ENCODE peak calls at places on chromosome 20, in seven cellular contexts. G is HCT116, S is IMR-90, N is brain microvascular endothelial cell, R is kidney, P is Panc1, F is astrocyte of the spinal cord. D is an unnamed sample.

GRCh38 chr20:33415948-33416347 is 14.6 kb upstream of the CDK5RAP1 start:
- DNase-seq in S (peak), P (no peak), G (no peak), N (no peak), R (peak), F (peak), D (no peak)

GRCh38 chr20:11686900-11687543 is 230.7 kb upstream of the BTBD3 start:
- DNase-seq in F (peak), G (no peak), S (peak), R (peak), N (peak), P (no peak), D (no peak)

GRCh38 chr20:3161316-3162079 is 1.8 kb upstream of the FASTKD5 start:
- DNase-seq in F (no peak), G (no peak), N (no peak), S (no peak), P (no peak), R (no peak), D (no peak)

GRCh38 chr20:56391037-56391436 is 978 bp downstream of the AURKA start:
- DNase-seq in S (no peak), G (no peak), P (no peak), R (no peak), F (no peak), N (no peak), D (no peak)

GRCh38 chr20:50850721-50851286 is 55.9 kb downstream of the BCAS4 start:
- DNase-seq in P (no peak), N (no peak), S (no peak), R (no peak), G (no peak), F (no peak), D (no peak)

GRCh38 chr20:6075428-6076219 is 21.8 kb upstream of the LRRN4 start:
- DNase-seq in S (no peak), R (peak), G (no peak), N (no peak), F (peak), P (no peak), D (no peak)

GRCh38 chr20:13684566-13685222 is 46.0 kb upstream of the TASP1 start:
- DNase-seq in R (no peak), P (no peak), S (no peak), G (no peak), F (no peak), N (no peak), D (peak)

GRCh38 chr20:3704085-3704484 is 8.3 kb downstream of the SIGLEC1 start:
- DNase-seq in R (peak), F (no peak), G (no peak), S (no peak), P (no peak), N (no peak), D (no peak)

GRCh38 chr20:13111249-13111911 is 102.6 kb downstream of the SPTLC3 start:
- DNase-seq in N (no peak), S (no peak), P (no peak), R (no peak), G (no peak), F (no peak), D (no peak)

GRCh38 chr20:46758929-46759669 is 49.6 kb downstream of the SLC2A10 start:
- DNase-seq in G (no peak), R (no peak), N (no peak), S (no peak), P (no peak), F (no peak), D (no peak)

GRCh38 chr20:8602389-8603116 is 466.3 kb upstream of the PLCB4 start:
- DNase-seq in R (no peak), F (peak), S (peak), P (no peak), N (no peak), G (no peak), D (no peak)

GRCh38 chr20:59818911-59819310 is 114.5 kb downstream of the SYCP2 start:
- DNase-seq in F (no peak), N (no peak), G (no peak), R (no peak), S (no peak), P (no peak), D (no peak)

GRCh38 chr20:38066969-38067716 is 33.6 kb downstream of the RPRD1B start:
- DNase-seq in G (no peak), R (no peak), P (no peak), S (no peak), N (no peak), F (no peak), D (no peak)

GRCh38 chr20:1001981-1002681 is at the start of gene RSPO4:
- DNase-seq in R (no peak), N (no peak), P (no peak), F (no peak), G (no peak), S (no peak), D (no peak)

GRCh38 chr20:20630551-20630950 is 81.9 kb downstream of the RALGAPA2 start:
- DNase-seq in N (no peak), G (no peak), S (no peak), P (no peak), F (no peak), R (no peak), D (no peak)

GRCh38 chr20:20637998-20638397 is 74.4 kb downstream of the RALGAPA2 start:
- DNase-seq in P (no peak), S (no peak), G (no peak), R (no peak), F (no peak), N (no peak), D (no peak)

GRCh38 chr20:20632644-20633043 is 79.8 kb downstream of the RALGAPA2 start:
- DNase-seq in P (no peak), F (no peak), G (no peak), R (no peak), S (no peak), N (no peak), D (no peak)

GRCh38 chr20:20638877-20639276 is 73.6 kb downstream of the RALGAPA2 start:
- DNase-seq in N (no peak), F (no peak), P (no peak), S (no peak), G (no peak), R (no peak), D (no peak)

GRCh38 chr20:20635006-20635405 is 77.4 kb downstream of the RALGAPA2 start:
- DNase-seq in F (no peak), S (no peak), P (no peak), R (no peak), N (no peak), G (no peak), D (no peak)
- H3K4me3 ChIP-seq in F (no peak), S (no peak), P (no peak), R (no peak), N (no peak), G (no peak), D (no peak)

GRCh38 chr20:25623736-25624499 is at the start of gene NANP:
- DNase-seq in F (peak), R (peak), S (peak), N (peak), P (peak), G (peak), D (peak)
- TF ChIP-seq CTCF in F (no peak), R (no peak), S (no peak), N (no peak), P (no peak), G (no peak), D (no peak)

DNA sequence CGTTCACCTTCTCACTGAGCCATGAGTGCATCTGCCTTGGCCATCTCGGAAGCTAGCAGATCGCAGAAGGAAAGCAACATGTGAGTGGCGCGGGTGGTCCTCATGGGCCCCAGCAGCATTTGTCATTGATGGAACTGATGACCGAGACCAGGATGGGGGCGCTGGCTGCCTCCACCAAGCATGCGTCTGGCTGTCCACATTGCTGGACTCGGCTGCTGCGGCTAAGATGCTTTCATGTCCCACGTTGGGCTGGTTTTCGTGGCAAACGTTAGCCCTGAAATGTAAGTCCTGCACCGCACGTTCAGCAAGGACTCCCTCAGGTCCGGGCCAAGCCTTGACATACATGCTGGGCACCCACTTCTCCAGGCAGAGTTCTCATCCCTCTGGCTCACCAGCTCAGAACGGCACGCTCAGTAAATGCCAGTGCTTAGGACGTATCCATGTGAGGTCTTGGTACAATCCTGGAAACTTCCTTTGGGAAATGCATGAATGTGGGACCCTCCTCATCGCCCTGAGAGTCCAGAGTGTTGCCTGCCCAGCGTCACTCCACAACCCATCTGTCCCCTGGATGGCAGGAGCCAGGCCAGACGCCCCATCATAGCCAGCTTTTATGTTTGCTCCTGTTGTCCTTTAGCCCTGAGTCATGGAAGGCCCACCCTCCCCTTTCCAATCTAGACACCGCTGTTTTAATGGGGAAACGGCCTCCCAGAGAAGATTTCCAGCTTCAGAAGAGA is 8.4 kb downstream of the SLCO4A1 start:
- DNase-seq in N (no peak), P (no peak), S (no peak), G (no peak), R (no peak), F (no peak), D (no peak)
- H3K4me3 ChIP-seq in N (no peak), P (peak), S (no peak), G (no peak), R (no peak), F (no peak), D (no peak)

GRCh38 chr20:63854766-63855362 is 6.4 kb upstream of the ABHD16B start:
- DNase-seq in F (no peak), S (no peak), P (no peak), G (no peak), R (peak), N (no peak), D (no peak)
- TF ChIP-seq CTCF in F (no peak), S (no peak), P (no peak), G (no peak), R (no peak), N (no peak), D (no peak)

D was measured in HFF-Myc.